ENCODE peak calls at places on chromosomes 4 and X, in four cellular contexts. Q is uterus, W is mammary epithelial cell, M is tibial artery. C is an unnamed sample. For H3K4me1 and H3K36me3, the result is how much of the 10 kb centered on the place peaks cover.

GRCh38 chrX:48540015-48540350 is 469 bp downstream of the TBC1D25 start:
- DNase-seq in Q (peak), W (peak), M (no peak), C (no peak)

GRCh38 chrX:100895365-100896075 is 21.4 kb upstream of the NOX1 start:
- DNase-seq in Q (no peak), W (peak), M (no peak), C (no peak)

GRCh38 chr4:24630937-24631336 is 46.6 kb upstream of the DHX15 start:
- DNase-seq in Q (no peak), W (no peak), M (no peak), C (no peak)

GRCh38 chr4:101597204-101597603 is 193.3 kb upstream of the BANK1 start:
- DNase-seq in Q (no peak), W (no peak), M (no peak), C (no peak)

GRCh38 chrX:14504960-14505538 is 24.3 kb upstream of the GLRA2 start:
- DNase-seq in Q (no peak), W (peak), M (no peak), C (no peak)

GRCh38 chr4:2793920-2794706 is 1.2 kb downstream of the SH3BP2 start:
- DNase-seq in Q (peak), W (no peak), M (peak), C (peak)

GRCh38 chr4:188841523-188841922 is 702.3 kb downstream of the TRIML1 start:
- DNase-seq in Q (no peak), W (no peak), M (no peak), C (no peak)

GRCh38 chr4:23060776-23061175 is 368.0 kb downstream of the GBA3 start:
- DNase-seq in Q (no peak), W (no peak), M (no peak), C (no peak)

GRCh38 chr4:86730310-86730709 is 118.9 kb downstream of the SLC10A6 start:
- DNase-seq in Q (no peak), W (no peak), M (no peak), C (no peak)

GRCh38 chr4:176635372-176636261 is 157.1 kb downstream of the VEGFC start:
- DNase-seq in Q (no peak), W (peak), M (no peak), C (no peak)

GRCh38 chr4:10119773-10120172 is 3.2 kb upstream of the WDR1 start:
- DNase-seq in Q (no peak), W (no peak), M (no peak), C (no peak)
- H3K4me1 ChIP-seq in Q (under half), W (under half), M (under half), C (under half)

GRCh38 chr4:67682266-67682665 is 18.7 kb downstream of the UBA6 start:
- DNase-seq in Q (no peak), W (peak), M (no peak), C (no peak)
- H3K36me3 ChIP-seq in Q (under half), W (under half), M (under half), C (under half)

GRCh38 chr4:929970-930625 is 2.0 kb downstream of the GAK start:
- DNase-seq in Q (no peak), W (no peak), M (no peak), C (no peak)
- H3K4me3 ChIP-seq in Q (no peak), W (no peak), M (no peak), C (peak)

GRCh38 chr4:113053883-113054282 is 4.4 kb downstream of the ANK2 start:
- DNase-seq in Q (no peak), W (no peak), M (no peak), C (no peak)
- H3K4me1 ChIP-seq in Q (under half), W (under half), M (under half), C (under half)

DNA sequence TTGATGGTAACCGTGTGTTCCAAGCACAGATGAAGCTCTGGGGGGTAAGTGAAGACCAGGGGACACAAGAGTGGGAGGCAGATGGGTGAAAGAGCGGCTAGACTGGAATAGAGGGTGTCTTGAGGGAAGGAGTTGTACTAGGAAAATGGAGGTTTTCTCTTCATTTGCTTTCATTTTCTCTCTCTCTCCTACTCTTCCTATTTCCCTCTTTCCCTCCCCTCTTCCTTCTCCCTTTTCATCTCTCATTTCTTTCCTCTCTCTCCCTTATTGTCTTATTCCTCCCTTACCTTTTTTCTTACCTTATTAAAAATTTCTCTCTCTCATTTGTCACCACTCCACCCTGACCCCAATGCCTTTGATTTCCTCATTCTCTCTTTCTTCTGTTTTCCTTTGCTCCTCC is 3.0 kb downstream of the ITGB1BP2 start:
- DNase-seq in Q (no peak), W (no peak), M (no peak), C (no peak)
- H3K36me3 ChIP-seq in Q (under half), W (under half), M (under half), C (under half)

DNA sequence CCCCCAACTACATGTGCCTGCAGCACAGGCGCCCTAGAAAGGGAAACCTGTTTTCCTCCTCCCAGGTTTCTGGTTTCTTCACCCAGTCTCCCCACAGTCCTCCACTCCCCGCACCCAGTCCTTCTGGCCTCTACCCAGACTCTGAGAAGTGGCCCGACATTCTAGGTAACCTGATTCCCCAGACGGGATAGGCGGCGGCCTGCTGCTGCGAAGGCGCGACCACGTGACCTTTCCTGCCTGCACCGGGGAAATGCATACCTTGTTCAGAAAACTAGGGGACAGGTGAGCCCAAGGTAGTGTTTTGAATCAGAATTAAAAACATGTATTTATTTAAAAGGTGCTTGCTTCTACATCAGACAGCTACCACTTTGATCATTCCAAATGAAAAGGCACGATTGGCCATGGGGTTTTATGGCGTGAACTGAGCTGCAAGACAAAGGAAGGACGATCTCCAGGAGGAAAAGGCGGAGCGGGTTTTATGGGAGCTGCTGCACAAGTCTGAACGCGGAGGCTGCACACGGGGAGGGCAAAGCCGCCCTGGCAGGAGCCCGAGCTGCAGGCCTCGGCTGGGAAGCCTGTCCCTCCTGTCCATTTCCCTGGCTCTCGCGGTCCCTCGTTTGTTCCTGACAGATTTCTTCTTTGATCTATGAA is 150.7 kb downstream of the SPRY1 start:
- DNase-seq in Q (no peak), W (peak), M (no peak), C (no peak)
- H3K4me3 ChIP-seq in Q (no peak), W (peak), M (no peak), C (no peak)

C was measured in gastrocnemius medialis.